ENCODE peak calls at places on chromosomes 11 and 22, in seven cellular contexts. H is AG09309, B is stomach, U is heart right ventricle, D is Peyer's patch, Y is body of pancreas, T is sigmoid colon. F is an unnamed sample.
A peak's percentile ranks its signal among the peaks of the same experiment; 100 is the strongest.

GRCh38 chr22:50027639-50028537 is 15.3 kb upstream of the IL17REL start:
- DNase-seq in H (no peak), B (peak; percentile 87), U (no peak), D (peak; percentile 46), Y (no peak), T (peak; percentile 55), F (no peak)

GRCh38 chr11:68683086-68683951 is 1.0 kb upstream of the GAL start:
- DNase-seq in H (no peak), B (no peak), U (no peak), D (peak; percentile 32), Y (no peak), T (peak; percentile 50), F (no peak)

GRCh38 chr22:38026130-38027111 is 30.8 kb upstream of the PICK1 start:
- DNase-seq in H (no peak), B (no peak), U (no peak), D (no peak), Y (no peak), T (no peak), F (no peak)

GRCh38 chr11:19018901-19019300 is 41.6 kb downstream of the MRGPRX2 start:
- DNase-seq in H (no peak), B (no peak), U (no peak), D (no peak), Y (no peak), T (no peak), F (no peak)

GRCh38 chr22:19094393-19094997 is 27.7 kb downstream of the DGCR2 start:
- DNase-seq in H (no peak), B (no peak), U (no peak), D (no peak), Y (no peak), T (no peak), F (no peak)

GRCh38 chr22:19524170-19525115 is at the start of gene CLDN5:
- DNase-seq in H (no peak), B (no peak), U (peak; percentile 69), D (peak; percentile 47), Y (no peak), T (no peak), F (no peak)

GRCh38 chr11:26229270-26229669 is 102.7 kb upstream of the ANO3 start:
- DNase-seq in H (no peak), B (no peak), U (no peak), D (no peak), Y (no peak), T (no peak), F (peak; percentile 51)

GRCh38 chr11:945986-946385 is 20.3 kb downstream of the AP2A2 start:
- DNase-seq in H (no peak), B (no peak), U (no peak), D (no peak), Y (no peak), T (no peak), F (no peak)

GRCh38 chr11:33618363-33618735 is 82.3 kb downstream of the C11orf91 start:
- DNase-seq in H (no peak), B (no peak), U (no peak), D (no peak), Y (no peak), T (no peak), F (no peak)

GRCh38 chr11:95699631-95700470 is 89.7 kb downstream of the FAM76B start:
- DNase-seq in H (no peak), B (no peak), U (no peak), D (no peak), Y (no peak), T (no peak), F (no peak)

GRCh38 chr22:20652582-20652981 is 121.3 kb upstream of the SERPIND1 start:
- DNase-seq in H (no peak), B (no peak), U (no peak), D (no peak), Y (no peak), T (no peak), F (no peak)

GRCh38 chr22:29998627-29999026 is 81.6 kb upstream of the HORMAD2 start:
- DNase-seq in H (no peak), B (no peak), U (no peak), D (no peak), Y (no peak), T (no peak), F (no peak)
- TF ChIP-seq CTCF in H (no peak), B (no peak), U (peak; percentile 53), D (no peak), Y (no peak), T (no peak), F (no peak)

GRCh38 chr11:100735949-100736675 is 49.0 kb downstream of the ARHGAP42 start:
- DNase-seq in H (peak; percentile 8), B (no peak), U (no peak), D (no peak), Y (no peak), T (no peak), F (no peak)
- TF ChIP-seq CTCF in H (no peak), B (no peak), U (no peak), D (no peak), Y (no peak), T (no peak), F (no peak)

GRCh38 chr22:23521442-23522113 is 58.5 kb downstream of the IGLL1 start:
- DNase-seq in H (peak; percentile 45), B (peak; percentile 92), U (peak; percentile 92), D (peak; percentile 95), Y (peak; percentile 95), T (peak; percentile 95), F (peak; percentile 62)
- TF ChIP-seq CTCF in H (no peak), B (no peak), U (peak; percentile 41), D (no peak), Y (no peak), T (no peak), F (no peak)

GRCh38 chr11:36507824-36508489 is 2.1 kb downstream of the TRAF6 start:
- DNase-seq in H (no peak), B (no peak), U (no peak), D (no peak), Y (peak; percentile 15), T (no peak), F (no peak)

GRCh38 chr11:36508743-36509142 is 1.3 kb downstream of the TRAF6 start:
- DNase-seq in H (no peak), B (no peak), U (no peak), D (no peak), Y (no peak), T (no peak), F (no peak)

GRCh38 chr11:36509265-36509664 is 807 bp downstream of the TRAF6 start:
- DNase-seq in H (no peak), B (no peak), U (no peak), D (no peak), Y (peak; percentile 42), T (no peak), F (no peak)

GRCh38 chr11:36510567-36511020 is 522 bp upstream of the TRAF6 start:
- DNase-seq in H (no peak), B (no peak), U (no peak), D (no peak), Y (peak; percentile 10), T (no peak), F (no peak)

DNA sequence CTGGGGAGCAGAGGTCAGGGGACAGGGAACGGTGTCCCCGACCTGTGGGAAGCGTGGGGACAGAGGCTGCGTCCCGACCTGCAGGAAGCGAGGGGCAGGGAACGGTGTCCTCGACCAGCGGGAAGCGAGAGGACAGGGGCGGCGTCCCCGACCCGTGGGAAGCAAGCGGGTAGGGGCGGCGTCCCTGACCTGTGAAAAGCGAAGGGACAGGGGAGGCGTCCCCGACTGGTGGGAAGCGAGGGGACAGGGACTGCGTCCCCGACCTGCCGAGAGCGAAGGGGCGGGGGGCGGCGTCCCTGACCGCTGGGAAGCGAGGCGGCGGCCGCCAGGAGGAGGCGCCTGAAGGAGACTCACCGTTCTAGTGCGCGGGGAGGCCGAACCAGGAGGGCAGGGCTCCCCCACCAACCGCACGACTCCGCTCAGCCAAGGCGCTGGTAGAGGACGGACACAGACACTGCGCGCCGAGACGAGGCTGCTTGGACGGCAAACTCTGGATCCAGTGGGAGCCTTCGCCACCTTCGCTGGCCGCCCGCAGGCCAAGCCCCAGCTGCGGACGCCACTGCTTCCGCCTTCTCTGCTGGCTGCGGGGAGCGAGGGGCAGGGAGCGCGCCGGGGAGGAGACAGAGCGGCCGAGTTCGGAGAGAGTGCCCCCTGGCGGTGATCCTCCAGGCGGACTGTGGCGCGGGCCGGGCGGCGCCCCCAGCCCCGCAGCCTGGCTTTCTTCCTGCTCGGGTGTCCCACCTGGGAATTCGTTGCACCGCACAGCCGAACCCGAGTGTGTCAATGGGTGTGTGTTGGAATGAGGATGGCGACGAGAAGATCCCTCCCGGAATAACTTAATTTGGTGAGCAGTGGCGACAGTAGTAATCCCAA is at the start of gene TRAF6:
- DNase-seq in H (peak; percentile 21), B (peak; percentile 91), U (peak; percentile 93), D (peak; percentile 95), Y (peak; percentile 91), T (peak; percentile 91), F (peak; percentile 44)
- TF ChIP-seq CTCF in H (peak; percentile 79), B (no peak), U (peak; percentile 93), D (peak; percentile 93), Y (peak; percentile 94), T (peak; percentile 77), F (peak; percentile 80)

F was measured in HFF-Myc.